ENCODE peak calls at places on chromosomes 1 and 21, in nine cellular contexts. B is EH; N is fibroblast of villous mesenchyme; Z is stimulated activated CD4-positive, alpha-beta T cell treated with anti-CD3 and anti-CD28 coated beads, Interleukin-1b, Interleukin-23, amount 100 ng/mL, for 4 hours; A is COR-L47; I is left ventricle myocardium superior; U is left lung; C is SHP77; L is activated T-helper 1 cell treated with Interleukin-2 at 50 U/mL for 16 hours. X is an unnamed sample.
A peak's percentile ranks its signal among the peaks of the same experiment; 100 is the strongest.

GRCh38 chr1:151455966-151456365 is 3.3 kb downstream of the POGZ start:
- DNase-seq in B (no peak), N (no peak), Z (no peak), A (no peak), I (no peak), U (no peak), C (no peak), L (no peak), X (no peak)

GRCh38 chr1:94335950-94336349 is 82.2 kb upstream of the ABCD3 start:
- DNase-seq in B (peak; percentile 91), N (peak; percentile 95), Z (no peak), A (peak; percentile 67), I (peak; percentile 49), U (peak; percentile 45), C (peak; percentile 88), L (no peak), X (peak; percentile 76)

GRCh38 chr1:209648366-209648765 is 3.9 kb downstream of the LAMB3 start:
- DNase-seq in B (no peak), N (no peak), Z (no peak), A (no peak), I (no peak), U (no peak), C (no peak), L (no peak), X (no peak)

GRCh38 chr1:153364766-153365678 is 7.4 kb downstream of the S100A9 start:
- DNase-seq in B (no peak), N (no peak), Z (no peak), A (no peak), I (no peak), U (no peak), C (no peak), L (no peak), X (peak; percentile 45)

GRCh38 chr1:6507461-6507911 is 16.0 kb upstream of the PLEKHG5 start:
- DNase-seq in B (no peak), N (no peak), Z (no peak), A (no peak), I (no peak), U (no peak), C (no peak), L (no peak), X (no peak)

GRCh38 chr1:156797212-156797871 is 19.3 kb downstream of the SH2D2A start:
- DNase-seq in B (peak; percentile 76), N (peak; percentile 76), Z (no peak), A (no peak), I (no peak), U (no peak), C (peak; percentile 67), L (no peak), X (no peak)

GRCh38 chr1:153683853-153684252 is 5.4 kb downstream of the NPR1 start:
- DNase-seq in B (peak; percentile 49), N (no peak), Z (no peak), A (no peak), I (no peak), U (no peak), C (no peak), L (no peak), X (peak; percentile 12)

GRCh38 chr1:47839460-47839760 is 157.8 kb downstream of the TRABD2B start:
- DNase-seq in B (no peak), N (no peak), Z (no peak), A (no peak), I (no peak), U (no peak), C (no peak), L (no peak), X (no peak)

GRCh38 chr1:72623299-72623708 is 341.0 kb upstream of the NEGR1 start:
- DNase-seq in B (peak; percentile 54), N (peak; percentile 23), Z (no peak), A (peak; percentile 54), I (no peak), U (no peak), C (peak; percentile 62), L (no peak), X (no peak)

GRCh38 chr1:243343970-243344749 is 88.3 kb downstream of the SDCCAG8 start:
- DNase-seq in B (peak; percentile 46), N (peak; percentile 48), Z (no peak), A (peak; percentile 72), I (no peak), U (no peak), C (peak; percentile 70), L (no peak), X (no peak)

GRCh38 chr1:213931804-213932203 is 56.0 kb upstream of the PROX1 start:
- DNase-seq in B (no peak), N (no peak), Z (no peak), A (no peak), I (no peak), U (no peak), C (no peak), L (no peak), X (no peak)

GRCh38 chr21:20424943-20425342 is 573.3 kb upstream of the NCAM2 start:
- DNase-seq in B (no peak), N (no peak), Z (no peak), A (no peak), I (no peak), U (no peak), C (no peak), L (no peak), X (no peak)

GRCh38 chr1:78722947-78723346 is 73.3 kb downstream of the IFI44 start:
- DNase-seq in B (peak; percentile 86), N (no peak), Z (no peak), A (no peak), I (no peak), U (no peak), C (no peak), L (no peak), X (no peak)

GRCh38 chr1:245311887-245312286 is 157.1 kb downstream of the KIF26B start:
- DNase-seq in B (no peak), N (no peak), Z (no peak), A (no peak), I (no peak), U (no peak), C (no peak), L (no peak), X (no peak)

GRCh38 chr1:155646307-155646706 is 36.3 kb downstream of the MSTO1 start:
- DNase-seq in B (peak; percentile 48), N (no peak), Z (no peak), A (no peak), I (peak; percentile 48), U (no peak), C (no peak), L (no peak), X (no peak)

GRCh38 chr1:215022204-215022603 is 60.3 kb upstream of the KCNK2 start:
- DNase-seq in B (peak; percentile 13), N (peak; percentile 51), Z (no peak), A (no peak), I (no peak), U (no peak), C (no peak), L (no peak), X (no peak)

GRCh38 chr1:16371725-16372124 is 4.7 kb downstream of the SZRD1 start:
- DNase-seq in B (peak; percentile 86), N (peak; percentile 39), Z (no peak), A (no peak), I (no peak), U (no peak), C (no peak), L (no peak), X (no peak)

GRCh38 chr1:151799179-151800022 is 5.8 kb downstream of the LINGO4 start:
- DNase-seq in B (peak; percentile 48), N (no peak), Z (no peak), A (no peak), I (no peak), U (no peak), C (no peak), L (no peak), X (no peak)

X was measured in right lobe of liver.